ENCODE peak calls at places on chromosomes 13 and 19, in five cellular contexts. One of them, this sample, is unnamed.

GRCh38 chr19:50909240-50910070 is 1.7 kb downstream of the KLK4 start:
- DNase-seq in mesendoderm: peak
- DNase-seq in neuronal stem cell: peak
- DNase-seq in trophoblast cell: no peak
- DNase-seq in H9: peak
- DNase-seq in this sample: no peak

GRCh38 chr19:46115396-46116109 is 8.9 kb downstream of the IGFL3 start:
- DNase-seq in mesendoderm: no peak
- DNase-seq in H9: no peak
- DNase-seq in trophoblast cell: no peak
- DNase-seq in neuronal stem cell: no peak
- DNase-seq in this sample: peak

GRCh38 chr19:50658438-50659317 is 9.4 kb downstream of the C19orf81 start:
- DNase-seq in trophoblast cell: peak
- DNase-seq in H9: peak
- DNase-seq in mesendoderm: peak
- DNase-seq in neuronal stem cell: peak
- DNase-seq in this sample: peak

GRCh38 chr19:17348700-17349099 is 11.3 kb downstream of the GTPBP3 start:
- DNase-seq in neuronal stem cell: peak
- DNase-seq in H9: peak
- DNase-seq in trophoblast cell: no peak
- DNase-seq in mesendoderm: peak
- DNase-seq in this sample: peak

GRCh38 chr13:98483636-98484288 is 93.1 kb downstream of the STK24 start:
- DNase-seq in neuronal stem cell: no peak
- DNase-seq in trophoblast cell: no peak
- DNase-seq in H9: no peak
- DNase-seq in mesendoderm: no peak
- DNase-seq in this sample: peak

GRCh38 chr19:28632357-28633076 is 580.4 kb downstream of the UQCRFS1 start:
- DNase-seq in H9: no peak
- DNase-seq in trophoblast cell: no peak
- DNase-seq in neuronal stem cell: no peak
- DNase-seq in mesendoderm: no peak
- DNase-seq in this sample: no peak

GRCh38 chr19:43425567-43426392 is 11.1 kb downstream of the TEX101 start:
- DNase-seq in neuronal stem cell: no peak
- DNase-seq in trophoblast cell: no peak
- DNase-seq in H9: no peak
- DNase-seq in mesendoderm: peak
- DNase-seq in this sample: peak

GRCh38 chr19:23547816-23548430 is 139.1 kb downstream of the ZNF675 start:
- DNase-seq in trophoblast cell: no peak
- DNase-seq in mesendoderm: no peak
- DNase-seq in neuronal stem cell: no peak
- DNase-seq in H9: no peak
- DNase-seq in this sample: no peak

GRCh38 chr13:109666656-109667448 is 119.5 kb downstream of the IRS2 start:
- DNase-seq in neuronal stem cell: no peak
- DNase-seq in mesendoderm: peak
- DNase-seq in H9: no peak
- DNase-seq in trophoblast cell: no peak
- DNase-seq in this sample: peak

GRCh38 chr19:9862897-9863296 is 27.8 kb downstream of the PIN1 start:
- DNase-seq in neuronal stem cell: no peak
- DNase-seq in H9: no peak
- DNase-seq in trophoblast cell: no peak
- DNase-seq in mesendoderm: no peak
- DNase-seq in this sample: no peak
- H2BK5ac ChIP-seq in neuronal stem cell: no peak
- H2BK5ac ChIP-seq in H9: no peak
- H2BK5ac ChIP-seq in trophoblast cell: no peak
- H2BK5ac ChIP-seq in mesendoderm: no peak
- H2BK5ac ChIP-seq in this sample: no peak

DNA sequence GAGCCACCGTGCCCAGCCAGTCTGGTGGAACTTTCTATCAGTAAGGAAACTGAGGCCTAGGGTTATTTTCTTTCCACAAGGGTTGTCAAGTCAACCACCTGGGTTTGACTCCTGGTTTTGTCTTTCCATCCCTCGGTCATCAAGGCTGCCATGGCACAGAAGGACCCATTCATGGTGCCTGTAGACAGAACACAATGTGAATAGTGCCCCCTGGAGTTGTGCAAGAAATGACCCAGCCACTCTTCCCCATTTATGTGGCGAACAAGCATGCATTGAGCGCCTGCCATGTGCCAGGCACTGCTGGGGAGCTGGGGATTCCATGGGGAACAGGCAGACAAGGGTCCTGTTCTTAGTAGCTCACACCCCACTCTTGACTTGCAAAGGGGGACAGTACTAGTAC is 4.1 kb downstream of the SMARCA4 start:
- DNase-seq in H9: no peak
- DNase-seq in mesendoderm: no peak
- DNase-seq in neuronal stem cell: no peak
- DNase-seq in trophoblast cell: no peak
- DNase-seq in this sample: no peak
- H2BK5ac ChIP-seq in H9: peak
- H2BK5ac ChIP-seq in mesendoderm: no peak
- H2BK5ac ChIP-seq in neuronal stem cell: no peak
- H2BK5ac ChIP-seq in trophoblast cell: no peak
- H2BK5ac ChIP-seq in this sample: no peak

GRCh38 chr13:111846396-111847174 is 220.4 kb upstream of the SOX1 start:
- DNase-seq in H9: peak
- DNase-seq in trophoblast cell: peak
- DNase-seq in neuronal stem cell: no peak
- DNase-seq in mesendoderm: peak
- DNase-seq in this sample: no peak
- H2BK5ac ChIP-seq in H9: no peak
- H2BK5ac ChIP-seq in trophoblast cell: no peak
- H2BK5ac ChIP-seq in neuronal stem cell: no peak
- H2BK5ac ChIP-seq in mesendoderm: no peak
- H2BK5ac ChIP-seq in this sample: no peak

DNA sequence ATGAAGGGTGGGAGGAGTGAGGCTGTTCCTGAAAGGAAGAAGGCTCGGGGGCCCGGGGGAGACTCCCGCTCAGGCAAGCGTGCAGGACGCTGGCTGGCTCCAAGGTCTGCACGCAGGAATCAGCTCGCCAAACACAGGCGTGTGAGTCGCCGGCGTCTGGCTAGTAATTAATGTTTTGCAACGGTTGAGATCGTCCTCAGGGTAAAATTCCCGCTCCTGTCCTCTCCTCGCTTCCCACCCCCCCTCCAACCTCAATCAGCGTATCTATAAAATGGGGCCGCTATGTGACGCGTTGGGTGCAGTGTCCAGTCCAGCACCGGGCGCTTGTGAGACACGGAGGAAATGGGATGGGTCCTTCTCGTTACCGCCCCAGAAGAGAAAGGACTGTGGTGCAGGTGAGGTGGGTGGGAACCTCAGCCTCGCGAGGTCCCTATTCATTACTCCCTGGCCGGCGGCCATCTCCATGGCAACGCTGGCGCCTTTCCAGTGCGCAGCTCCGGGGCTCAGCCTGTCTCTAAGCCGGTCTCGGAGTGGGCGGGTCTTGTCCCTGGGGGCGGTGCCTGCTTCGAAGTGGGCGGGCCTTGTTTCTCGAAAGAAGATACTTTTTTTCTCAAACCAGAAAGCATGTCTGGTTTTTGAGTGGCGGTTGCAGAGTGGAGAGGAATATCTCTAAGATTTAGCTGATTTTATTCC is 6.5 kb upstream of the ZNF579 start:
- DNase-seq in neuronal stem cell: peak
- DNase-seq in trophoblast cell: peak
- DNase-seq in H9: peak
- DNase-seq in mesendoderm: peak
- DNase-seq in this sample: peak
- H2BK5ac ChIP-seq in neuronal stem cell: no peak
- H2BK5ac ChIP-seq in trophoblast cell: peak
- H2BK5ac ChIP-seq in H9: no peak
- H2BK5ac ChIP-seq in mesendoderm: no peak
- H2BK5ac ChIP-seq in this sample: no peak

GRCh38 chr19:7486923-7487322 is 1.9 kb downstream of the PEX11G start:
- DNase-seq in mesendoderm: no peak
- DNase-seq in trophoblast cell: no peak
- DNase-seq in H9: no peak
- DNase-seq in neuronal stem cell: no peak
- DNase-seq in this sample: no peak

GRCh38 chr19:7492142-7493055 is 3.6 kb upstream of the PEX11G start:
- DNase-seq in trophoblast cell: peak
- DNase-seq in mesendoderm: no peak
- DNase-seq in neuronal stem cell: no peak
- DNase-seq in H9: no peak
- DNase-seq in this sample: no peak

GRCh38 chr19:7488736-7489353 is at the start of gene PEX11G:
- DNase-seq in trophoblast cell: peak
- DNase-seq in mesendoderm: peak
- DNase-seq in neuronal stem cell: peak
- DNase-seq in H9: peak
- DNase-seq in this sample: peak

GRCh38 chr19:7494416-7495098 is 5.7 kb upstream of the PEX11G start:
- DNase-seq in mesendoderm: peak
- DNase-seq in neuronal stem cell: no peak
- DNase-seq in H9: no peak
- DNase-seq in trophoblast cell: no peak
- DNase-seq in this sample: no peak

DNA sequence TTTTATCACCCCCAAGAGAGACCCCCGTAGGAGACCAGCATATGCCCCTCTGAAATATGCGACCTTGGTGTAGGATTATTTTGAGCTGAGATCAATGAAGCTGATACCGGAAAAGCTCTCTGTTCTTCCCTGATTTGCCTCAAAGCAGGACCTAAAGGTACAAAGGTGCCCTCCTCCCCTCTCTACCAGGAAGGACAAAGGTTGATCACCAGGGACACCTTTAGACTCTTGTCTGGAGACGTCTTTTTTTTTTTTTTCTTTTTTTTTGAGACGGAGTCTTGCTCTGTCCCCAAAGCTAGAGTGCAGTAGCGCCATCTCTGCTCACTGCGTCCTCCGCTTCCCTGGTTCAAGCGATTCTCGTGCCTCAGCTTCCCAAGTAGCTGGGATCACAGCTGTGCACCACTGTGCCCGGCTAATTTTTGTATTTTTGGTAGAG is 792 bp upstream of the PEX11G start:
- DNase-seq in H9: no peak
- DNase-seq in trophoblast cell: no peak
- DNase-seq in neuronal stem cell: no peak
- DNase-seq in mesendoderm: peak
- DNase-seq in this sample: no peak
- H2BK5ac ChIP-seq in H9: no peak
- H2BK5ac ChIP-seq in trophoblast cell: peak
- H2BK5ac ChIP-seq in neuronal stem cell: no peak
- H2BK5ac ChIP-seq in mesendoderm: no peak
- H2BK5ac ChIP-seq in this sample: no peak

GRCh38 chr19:37994823-37995130 is 87.8 kb downstream of the SIPA1L3 start:
- DNase-seq in trophoblast cell: no peak
- DNase-seq in H9: no peak
- DNase-seq in mesendoderm: no peak
- DNase-seq in neuronal stem cell: no peak
- DNase-seq in this sample: no peak
- H2BK5ac ChIP-seq in trophoblast cell: no peak
- H2BK5ac ChIP-seq in H9: no peak
- H2BK5ac ChIP-seq in mesendoderm: no peak
- H2BK5ac ChIP-seq in neuronal stem cell: no peak
- H2BK5ac ChIP-seq in this sample: peak

DNA sequence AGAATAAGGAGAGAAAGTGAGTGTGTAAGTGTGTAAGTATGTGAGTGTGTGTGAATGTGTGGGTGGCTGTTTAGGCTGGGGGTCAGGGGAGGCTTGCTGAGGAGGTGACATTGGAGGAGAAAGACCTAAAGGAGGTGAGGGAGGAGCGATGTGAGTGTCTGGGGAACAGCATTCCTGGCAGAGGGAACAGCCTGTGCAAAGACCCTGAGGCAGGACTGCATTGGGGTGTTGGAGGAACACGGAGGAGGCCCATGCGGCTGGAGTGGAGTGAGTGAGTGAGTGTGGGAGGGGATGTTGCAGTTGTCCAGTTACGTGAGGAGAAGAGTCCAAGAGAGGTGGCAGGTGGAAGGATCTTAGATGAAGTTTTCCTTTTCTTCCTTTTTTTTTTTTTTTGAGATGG is 31.8 kb downstream of the NFILZ start:
- DNase-seq in trophoblast cell: no peak
- DNase-seq in H9: no peak
- DNase-seq in mesendoderm: no peak
- DNase-seq in neuronal stem cell: no peak
- DNase-seq in this sample: no peak
- H2BK5ac ChIP-seq in trophoblast cell: no peak
- H2BK5ac ChIP-seq in H9: no peak
- H2BK5ac ChIP-seq in mesendoderm: no peak
- H2BK5ac ChIP-seq in neuronal stem cell: no peak
- H2BK5ac ChIP-seq in this sample: no peak

GRCh38 chr19:4369888-4370260 is 26.5 kb downstream of the MPND start:
- DNase-seq in neuronal stem cell: no peak
- DNase-seq in trophoblast cell: no peak
- DNase-seq in mesendoderm: peak
- DNase-seq in H9: peak
- DNase-seq in this sample: peak
- H2BK5ac ChIP-seq in neuronal stem cell: peak
- H2BK5ac ChIP-seq in trophoblast cell: no peak
- H2BK5ac ChIP-seq in mesendoderm: no peak
- H2BK5ac ChIP-seq in H9: no peak
- H2BK5ac ChIP-seq in this sample: no peak

GRCh38 chr13:43364210-43365041 is 341.0 kb downstream of the DNAJC15 start:
- DNase-seq in mesendoderm: no peak
- DNase-seq in H9: no peak
- DNase-seq in trophoblast cell: no peak
- DNase-seq in neuronal stem cell: no peak
- DNase-seq in this sample: peak

GRCh38 chr13:43373400-43373799 is 350.0 kb downstream of the DNAJC15 start:
- DNase-seq in trophoblast cell: no peak
- DNase-seq in mesendoderm: no peak
- DNase-seq in neuronal stem cell: no peak
- DNase-seq in H9: no peak
- DNase-seq in this sample: no peak

GRCh38 chr13:43368003-43368402 is 344.6 kb downstream of the DNAJC15 start:
- DNase-seq in H9: no peak
- DNase-seq in neuronal stem cell: no peak
- DNase-seq in trophoblast cell: no peak
- DNase-seq in mesendoderm: no peak
- DNase-seq in this sample: peak

GRCh38 chr13:43365042-43365344 is 341.6 kb downstream of the DNAJC15 start:
- DNase-seq in trophoblast cell: no peak
- DNase-seq in neuronal stem cell: no peak
- DNase-seq in mesendoderm: no peak
- DNase-seq in H9: no peak
- DNase-seq in this sample: no peak

DNA sequence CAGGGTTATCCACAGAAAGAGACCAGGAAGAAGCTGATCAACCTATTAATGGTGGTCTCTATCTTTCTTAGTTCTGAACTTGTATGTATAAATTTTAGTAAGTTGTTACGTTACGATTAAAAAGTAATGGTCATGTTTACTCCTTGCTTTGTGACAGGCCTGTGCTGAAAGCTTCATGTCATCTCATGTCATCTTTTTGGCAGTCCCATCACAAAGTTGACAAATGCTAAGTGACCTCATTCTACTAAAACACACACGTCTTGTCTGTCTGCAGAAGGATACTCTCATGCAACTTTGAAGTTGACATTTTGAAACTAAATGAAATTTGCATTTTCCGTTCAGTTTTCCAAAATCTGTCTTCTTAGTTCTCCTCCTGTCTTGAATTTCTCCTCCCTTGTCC is 345.9 kb downstream of the DNAJC15 start:
- DNase-seq in neuronal stem cell: no peak
- DNase-seq in trophoblast cell: no peak
- DNase-seq in H9: no peak
- DNase-seq in mesendoderm: no peak
- DNase-seq in this sample: no peak
- H2BK5ac ChIP-seq in neuronal stem cell: no peak
- H2BK5ac ChIP-seq in trophoblast cell: no peak
- H2BK5ac ChIP-seq in H9: no peak
- H2BK5ac ChIP-seq in mesendoderm: no peak
- H2BK5ac ChIP-seq in this sample: no peak

This sample was measured in IMR-90.